ENCODE peak calls at places on chromosomes 7 and 10, in seven cellular contexts. I is uterus, A is heart left ventricle, B is endodermal cell, Q is mammary epithelial cell, M is stomach, W is choroid plexus epithelial cell. J is an unnamed sample.

GRCh38 chr7:139252451-139252850 is 21.4 kb downstream of the UBN2 start:
- DNase-seq in I (no peak), A (no peak), B (no peak), Q (no peak), M (no peak), W (peak), J (no peak)

GRCh38 chr10:58064714-58065528 is 202.8 kb downstream of the IPMK start:
- DNase-seq in I (no peak), A (no peak), B (peak), Q (peak), M (no peak), W (peak), J (no peak)

GRCh38 chr10:43233601-43234430 is 33.0 kb downstream of the RASGEF1A start:
- DNase-seq in I (peak), A (no peak), B (peak), Q (no peak), M (no peak), W (no peak), J (peak)

GRCh38 chr10:5627486-5628044 is 38.8 kb downstream of the ASB13 start:
- DNase-seq in I (no peak), A (no peak), B (no peak), Q (no peak), M (no peak), W (no peak), J (no peak)

GRCh38 chr7:1225462-1226154 is 7.1 kb upstream of the UNCX start:
- DNase-seq in I (no peak), A (no peak), B (peak), Q (no peak), M (no peak), W (peak), J (no peak)

GRCh38 chr10:129141492-129141891 is 325.5 kb upstream of the MGMT start:
- DNase-seq in I (no peak), A (no peak), B (no peak), Q (no peak), M (no peak), W (no peak), J (no peak)

GRCh38 chr10:66176772-66177171 is 749.1 kb upstream of the LRRTM3 start:
- DNase-seq in I (no peak), A (no peak), B (no peak), Q (no peak), M (no peak), W (peak), J (no peak)

GRCh38 chr10:31669367-31669766 is 259.3 kb downstream of the ARHGAP12 start:
- DNase-seq in I (no peak), A (no peak), B (no peak), Q (no peak), M (no peak), W (no peak), J (no peak)

GRCh38 chr10:873020-873419 is 58.5 kb downstream of the LARP4B start:
- DNase-seq in I (no peak), A (peak), B (no peak), Q (no peak), M (no peak), W (no peak), J (peak)

GRCh38 chr7:1100386-1100785 is 12.5 kb downstream of the GPER1 start:
- DNase-seq in I (no peak), A (no peak), B (no peak), Q (no peak), M (no peak), W (no peak), J (no peak)

GRCh38 chr7:108103566-108104298 is 26.4 kb downstream of the LAMB4 start:
- DNase-seq in I (no peak), A (no peak), B (no peak), Q (no peak), M (no peak), W (peak), J (no peak)

GRCh38 chr7:6631605-6632004 is 5.5 kb upstream of the ZNF316 start:
- DNase-seq in I (no peak), A (no peak), B (no peak), Q (no peak), M (no peak), W (no peak), J (no peak)

GRCh38 chr10:44990302-44990655 is 10.4 kb upstream of the ZNF22 start:
- DNase-seq in I (no peak), A (peak), B (peak), Q (no peak), M (no peak), W (no peak), J (no peak)

GRCh38 chr10:86209726-86210125 is 156.9 kb downstream of the GRID1 start:
- DNase-seq in I (no peak), A (no peak), B (no peak), Q (no peak), M (no peak), W (no peak), J (no peak)

GRCh38 chr10:76717141-76717540 is 920.5 kb downstream of the KCNMA1 start:
- DNase-seq in I (no peak), A (no peak), B (no peak), Q (peak), M (no peak), W (peak), J (no peak)

GRCh38 chr7:132066776-132067175 is 509.5 kb downstream of the PLXNA4 start:
- DNase-seq in I (peak), A (peak), B (no peak), Q (no peak), M (no peak), W (peak), J (peak)

GRCh38 chr10:129531195-129531968 is 64.3 kb downstream of the MGMT start:
- DNase-seq in I (no peak), A (no peak), B (no peak), Q (no peak), M (no peak), W (peak), J (peak)

GRCh38 chr7:82323806-82324205 is 119.8 kb downstream of the CACNA2D1 start:
- DNase-seq in I (no peak), A (no peak), B (no peak), Q (peak), M (no peak), W (peak), J (no peak)

GRCh38 chr10:105793071-105793470 is 1152.0 kb downstream of the SORCS3 start:
- DNase-seq in I (no peak), A (no peak), B (no peak), Q (peak), M (no peak), W (no peak), J (no peak)

GRCh38 chr10:12906051-12906541 is 95.4 kb downstream of the CCDC3 start:
- DNase-seq in I (no peak), A (no peak), B (peak), Q (no peak), M (no peak), W (no peak), J (no peak)

GRCh38 chr7:87028636-87029035 is 30.8 kb downstream of the ELAPOR2 start:
- DNase-seq in I (no peak), A (no peak), B (peak), Q (no peak), M (no peak), W (peak), J (no peak)

GRCh38 chr7:30595461-30596042 is 874 bp downstream of the GARS1 start:
- DNase-seq in I (no peak), A (no peak), B (no peak), Q (no peak), M (no peak), W (peak), J (no peak)

GRCh38 chr10:28541695-28542365 is 8.9 kb downstream of the WAC start:
- DNase-seq in I (no peak), A (no peak), B (no peak), Q (no peak), M (no peak), W (no peak), J (no peak)

GRCh38 chr10:90289037-90289436 is 568.8 kb downstream of the HTR7 start:
- DNase-seq in I (no peak), A (no peak), B (no peak), Q (peak), M (no peak), W (peak), J (no peak)

GRCh38 chr7:140003913-140004382 is 58.8 kb downstream of the PARP12 start:
- DNase-seq in I (no peak), A (no peak), B (peak), Q (peak), M (peak), W (peak), J (no peak)

GRCh38 chr10:104521901-104522827 is 118.9 kb upstream of the SORCS3 start:
- DNase-seq in I (peak), A (peak), B (no peak), Q (no peak), M (no peak), W (no peak), J (no peak)

GRCh38 chr10:18140957-18141888 is 999 bp downstream of the CACNB2 start:
- DNase-seq in I (peak), A (peak), B (peak), Q (peak), M (no peak), W (no peak), J (no peak)

GRCh38 chr10:10891437-10891836 is 126.2 kb upstream of the CELF2 start:
- DNase-seq in I (no peak), A (peak), B (no peak), Q (no peak), M (no peak), W (peak), J (peak)

GRCh38 chr7:6227294-6227846 is 45.1 kb downstream of the CYTH3 start:
- DNase-seq in I (peak), A (no peak), B (no peak), Q (no peak), M (no peak), W (peak), J (no peak)

GRCh38 chr10:95422196-95422595 is 131.4 kb upstream of the PDLIM1 start:
- DNase-seq in I (no peak), A (no peak), B (no peak), Q (no peak), M (no peak), W (no peak), J (no peak)

GRCh38 chr10:61000769-61001730 is 57.1 kb upstream of the RHOBTB1 start:
- DNase-seq in I (peak), A (no peak), B (peak), Q (peak), M (peak), W (peak), J (no peak)

GRCh38 chr10:28668363-28669226 is 8.7 kb upstream of the BAMBI start:
- DNase-seq in I (peak), A (peak), B (peak), Q (peak), M (peak), W (peak), J (peak)

GRCh38 chr10:56831681-56832080 is 470.6 kb upstream of the ZWINT start:
- DNase-seq in I (no peak), A (no peak), B (no peak), Q (no peak), M (no peak), W (no peak), J (no peak)

GRCh38 chr10:60662917-60663614 is 115.2 kb upstream of the CDK1 start:
- DNase-seq in I (no peak), A (no peak), B (peak), Q (peak), M (no peak), W (peak), J (no peak)

GRCh38 chr7:1849351-1849951 is 179.4 kb downstream of the ELFN1 start:
- DNase-seq in I (no peak), A (peak), B (no peak), Q (no peak), M (no peak), W (no peak), J (peak)

GRCh38 chr10:25130911-25131310 is 43.9 kb upstream of the GPR158 start:
- DNase-seq in I (no peak), A (no peak), B (no peak), Q (peak), M (no peak), W (peak), J (no peak)

GRCh38 chr7:69457912-69458491 is 140.3 kb upstream of the AUTS2 start:
- DNase-seq in I (no peak), A (peak), B (peak), Q (no peak), M (no peak), W (no peak), J (peak)

GRCh38 chr7:41679566-41679965 is 23.3 kb downstream of the INHBA start:
- DNase-seq in I (no peak), A (no peak), B (no peak), Q (no peak), M (no peak), W (no peak), J (no peak)

GRCh38 chr7:106101726-106102125 is 10.4 kb downstream of the SYPL1 start:
- DNase-seq in I (no peak), A (no peak), B (no peak), Q (no peak), M (no peak), W (peak), J (no peak)
- H3K4me3 ChIP-seq in I (no peak), A (no peak), B (no peak), Q (no peak), M (no peak), W (no peak), J (no peak)

GRCh38 chr10:101225846-101226361 is 3.4 kb downstream of the LBX1 start:
- DNase-seq in I (no peak), A (no peak), B (peak), Q (no peak), M (no peak), W (no peak), J (no peak)
- H3K4me3 ChIP-seq in I (no peak), A (no peak), B (no peak), Q (no peak), M (peak), W (no peak), J (peak)

GRCh38 chr7:26858735-26859134 is 5.7 kb downstream of the SKAP2 start:
- DNase-seq in I (no peak), A (no peak), B (peak), Q (peak), M (no peak), W (no peak), J (no peak)

GRCh38 chr7:26856481-26856880 is 7.9 kb downstream of the SKAP2 start:
- DNase-seq in I (no peak), A (no peak), B (no peak), Q (peak), M (no peak), W (no peak), J (no peak)

GRCh38 chr7:26858229-26858568 is 6.2 kb downstream of the SKAP2 start:
- DNase-seq in I (no peak), A (no peak), B (no peak), Q (peak), M (no peak), W (no peak), J (no peak)

GRCh38 chr7:26857534-26858228 is 6.7 kb downstream of the SKAP2 start:
- DNase-seq in I (no peak), A (peak), B (peak), Q (peak), M (no peak), W (peak), J (peak)

GRCh38 chr7:26857170-26857533 is 7.2 kb downstream of the SKAP2 start:
- DNase-seq in I (no peak), A (no peak), B (no peak), Q (no peak), M (no peak), W (no peak), J (no peak)
- H3K4me3 ChIP-seq in I (no peak), A (no peak), B (peak), Q (peak), M (peak), W (no peak), J (peak)

DNA sequence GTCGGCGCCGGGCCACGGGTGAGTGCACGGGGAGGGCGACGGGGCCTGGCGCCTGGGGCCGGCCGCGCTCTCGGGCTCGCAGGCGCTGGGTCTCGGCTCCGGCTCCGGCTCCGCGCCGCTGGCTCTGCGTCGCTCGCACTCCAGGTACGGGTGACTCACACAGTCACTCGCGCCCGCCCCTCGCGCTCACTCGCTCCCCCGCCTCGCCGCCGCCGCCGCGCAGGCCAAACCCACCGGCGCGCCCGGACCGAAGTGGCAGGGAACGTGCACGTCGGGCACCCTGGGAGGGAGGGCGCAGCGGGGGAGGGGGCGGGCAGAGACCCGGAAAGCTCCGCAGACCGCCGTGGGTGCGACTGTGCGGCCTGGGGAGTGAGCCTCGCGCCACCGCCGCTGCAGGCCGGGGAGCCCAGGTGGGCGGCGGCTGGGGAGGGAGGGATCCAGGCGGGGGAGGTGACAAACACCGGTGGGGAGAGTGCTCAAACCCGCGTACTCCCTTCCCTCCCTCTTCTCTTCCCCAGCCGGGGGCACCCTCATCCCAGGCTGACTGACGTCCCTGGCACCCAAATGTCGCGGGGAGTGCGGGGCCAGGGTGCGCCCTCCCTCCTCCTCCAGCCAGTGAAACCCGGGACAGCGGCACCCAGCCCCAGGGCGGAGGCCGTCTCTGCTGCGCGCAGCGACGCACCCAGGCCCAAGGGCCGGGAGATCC is 277.0 kb upstream of the NEBL start:
- DNase-seq in I (peak), A (peak), B (peak), Q (peak), M (peak), W (peak), J (peak)
- H3K4me3 ChIP-seq in I (peak), A (peak), B (peak), Q (peak), M (peak), W (peak), J (peak)

GRCh38 chr10:24115403-24115802 is 93.5 kb upstream of the KIAA1217 start:
- DNase-seq in I (no peak), A (no peak), B (no peak), Q (no peak), M (no peak), W (peak), J (no peak)

GRCh38 chr10:24118246-24118645 is 90.7 kb upstream of the KIAA1217 start:
- DNase-seq in I (no peak), A (no peak), B (peak), Q (no peak), M (no peak), W (peak), J (no peak)

GRCh38 chr10:24119919-24120318 is 89.0 kb upstream of the KIAA1217 start:
- DNase-seq in I (no peak), A (no peak), B (no peak), Q (no peak), M (no peak), W (no peak), J (no peak)

GRCh38 chr10:24114561-24114960 is 94.4 kb upstream of the KIAA1217 start:
- DNase-seq in I (no peak), A (no peak), B (no peak), Q (no peak), M (no peak), W (no peak), J (no peak)
- H3K4me3 ChIP-seq in I (no peak), A (no peak), B (no peak), Q (no peak), M (no peak), W (no peak), J (no peak)

GRCh38 chr10:64036996-64037666 is 515.9 kb downstream of the REEP3 start:
- DNase-seq in I (no peak), A (no peak), B (no peak), Q (no peak), M (no peak), W (no peak), J (no peak)
- H3K4me3 ChIP-seq in I (no peak), A (no peak), B (no peak), Q (no peak), M (no peak), W (no peak), J (no peak)

GRCh38 chr7:90938371-90938770 is 325.9 kb upstream of the FZD1 start:
- DNase-seq in I (no peak), A (no peak), B (no peak), Q (no peak), M (no peak), W (no peak), J (no peak)

GRCh38 chr7:90931996-90932912 is 332.0 kb upstream of the FZD1 start:
- DNase-seq in I (no peak), A (no peak), B (no peak), Q (no peak), M (no peak), W (peak), J (no peak)

GRCh38 chr7:90933041-90933440 is 331.2 kb upstream of the FZD1 start:
- DNase-seq in I (no peak), A (no peak), B (no peak), Q (no peak), M (no peak), W (no peak), J (no peak)

DNA sequence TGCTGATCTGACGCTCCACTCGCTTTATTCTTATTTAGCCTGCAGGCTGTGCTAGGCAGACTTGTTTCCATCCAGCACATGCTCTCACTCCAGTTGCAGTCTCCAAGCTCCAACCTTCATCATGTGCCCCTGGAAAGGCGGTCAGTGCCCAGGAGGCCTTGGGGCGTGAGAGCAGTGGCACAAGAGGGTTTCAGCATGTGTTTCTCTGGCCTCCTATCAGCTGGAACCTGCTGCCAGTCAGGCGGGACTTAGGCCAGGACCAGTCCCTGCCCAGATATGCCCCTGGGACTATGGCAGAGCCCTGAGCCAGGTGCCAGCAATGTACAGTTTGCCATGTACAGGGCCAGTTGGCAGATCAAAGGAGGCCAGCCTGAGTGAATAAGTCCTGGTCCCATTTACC is 330.2 kb upstream of the FZD1 start:
- DNase-seq in I (peak), A (peak), B (no peak), Q (no peak), M (no peak), W (no peak), J (peak)
- H3K4me3 ChIP-seq in I (no peak), A (no peak), B (no peak), Q (no peak), M (no peak), W (no peak), J (no peak)

GRCh38 chr10:106910666-106911065 is 253.8 kb downstream of the SORCS1 start:
- DNase-seq in I (no peak), A (no peak), B (no peak), Q (no peak), M (no peak), W (no peak), J (no peak)

GRCh38 chr10:106904209-106904608 is 260.3 kb downstream of the SORCS1 start:
- DNase-seq in I (no peak), A (no peak), B (no peak), Q (no peak), M (no peak), W (no peak), J (no peak)

GRCh38 chr10:106913294-106913693 is 251.2 kb downstream of the SORCS1 start:
- DNase-seq in I (no peak), A (no peak), B (no peak), Q (no peak), M (no peak), W (no peak), J (no peak)

DNA sequence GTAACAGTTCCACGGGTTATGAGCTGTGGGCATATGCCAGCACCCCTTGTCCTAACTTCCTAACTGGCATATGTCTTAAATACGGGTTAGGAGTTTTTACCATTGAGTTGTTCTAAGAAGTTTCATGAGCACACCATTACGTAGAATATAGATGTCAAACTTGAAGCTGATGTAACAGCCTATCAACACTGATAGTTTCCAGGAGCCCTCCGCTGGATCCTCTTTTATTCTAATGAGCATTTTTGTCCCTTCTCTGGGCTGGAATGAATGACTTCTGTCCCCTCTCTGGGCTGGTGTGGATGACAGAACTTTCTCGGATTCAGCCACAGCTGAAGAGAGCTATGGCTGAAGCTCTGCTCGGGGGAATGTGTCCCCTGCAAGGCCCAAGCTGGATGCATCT is 256.3 kb downstream of the SORCS1 start:
- DNase-seq in I (no peak), A (no peak), B (no peak), Q (no peak), M (no peak), W (no peak), J (no peak)
- H3K4me3 ChIP-seq in I (no peak), A (no peak), B (no peak), Q (no peak), M (no peak), W (no peak), J (no peak)

GRCh38 chr7:45919947-45920542 is 1.0 kb downstream of the IGFBP3 start:
- DNase-seq in I (no peak), A (no peak), B (no peak), Q (no peak), M (no peak), W (no peak), J (no peak)
- H3K4me3 ChIP-seq in I (peak), A (peak), B (peak), Q (peak), M (peak), W (peak), J (peak)

GRCh38 chr10:110500515-110500905 is 2.8 kb downstream of the DUSP5 start:
- DNase-seq in I (no peak), A (no peak), B (no peak), Q (peak), M (no peak), W (peak), J (no peak)
- H3K4me3 ChIP-seq in I (no peak), A (no peak), B (peak), Q (peak), M (peak), W (peak), J (no peak)